ENCODE peak calls at places on chromosome 7, in six cellular contexts. N is GM12865; I is heart left ventricle; U is osteoblast; R is NCI-H2171 treated with DMSO at 0.1 percent for 48 hours; L is activated CD8-positive, alpha-beta memory T cell treated with anti-CD3 and anti-CD28 coated beads for 48 hours. F is an unnamed sample.

GRCh38 chr7:41188163-41189130 is 514.4 kb downstream of the INHBA start:
- DNase-seq in N (no peak), R (no peak), L (no peak), U (peak; percentile 66), I (no peak), F (no peak)

GRCh38 chr7:31508823-31509222 is 5.1 kb upstream of the ITPRID1 start:
- DNase-seq in R (no peak), U (no peak), I (no peak), L (no peak), N (no peak), F (no peak)

GRCh38 chr7:36208997-36209813 is 56.2 kb downstream of the EEPD1 start:
- DNase-seq in L (no peak), R (no peak), U (peak; percentile 65), N (no peak), I (no peak), F (no peak)

GRCh38 chr7:79286181-79286580 is 167.3 kb downstream of the MAGI2 start:
- DNase-seq in R (no peak), L (no peak), I (no peak), N (no peak), U (no peak), F (no peak)

GRCh38 chr7:110010379-110010778 is 1080.5 kb upstream of the LRRN3 start:
- DNase-seq in R (no peak), U (no peak), L (no peak), N (peak; percentile 10), I (no peak), F (no peak)

GRCh38 chr7:127591189-127591588 is 2.3 kb upstream of the FSCN3 start:
- DNase-seq in R (no peak), L (no peak), N (no peak), U (no peak), I (no peak), F (no peak)

GRCh38 chr7:101678713-101679112 is 49.6 kb upstream of the MYL10 start:
- DNase-seq in R (no peak), I (no peak), U (peak; percentile 96), N (no peak), L (no peak), F (no peak)

GRCh38 chr7:31440511-31440910 is 73.4 kb upstream of the ITPRID1 start:
- DNase-seq in R (no peak), U (no peak), N (no peak), I (no peak), L (no peak), F (no peak)

GRCh38 chr7:35289376-35289775 is 35.5 kb upstream of the TBX20 start:
- DNase-seq in N (no peak), I (no peak), L (no peak), U (no peak), R (no peak), F (no peak)

GRCh38 chr7:3436746-3437145 is 135.7 kb downstream of the SDK1 start:
- DNase-seq in R (no peak), L (no peak), I (no peak), N (no peak), U (peak; percentile 61), F (no peak)

GRCh38 chr7:13953368-13953767 is 36.1 kb downstream of the ETV1 start:
- DNase-seq in L (no peak), I (no peak), R (no peak), U (no peak), N (no peak), F (no peak)

GRCh38 chr7:108348913-108349312 is 107.3 kb downstream of the NRCAM start:
- DNase-seq in R (no peak), I (no peak), U (peak; percentile 63), L (no peak), N (no peak), F (no peak)

GRCh38 chr7:71131753-71132520 is at the start of gene GALNT17:
- DNase-seq in U (no peak), L (no peak), N (no peak), R (no peak), I (no peak), F (no peak)

GRCh38 chr7:158057446-158057845 is 530.2 kb downstream of the PTPRN2 start:
- DNase-seq in I (no peak), N (no peak), U (no peak), R (no peak), L (no peak), F (no peak)

GRCh38 chr7:82697897-82698296 is 254.3 kb upstream of the CACNA2D1 start:
- DNase-seq in U (no peak), R (no peak), L (no peak), N (no peak), I (no peak), F (no peak)

GRCh38 chr7:8724080-8724718 is 290.8 kb downstream of the NXPH1 start:
- DNase-seq in L (no peak), R (peak; percentile 50), U (no peak), N (peak; percentile 52), I (peak; percentile 29), F (no peak)

GRCh38 chr7:114414151-114415053 is at the start of gene FOXP2:
- DNase-seq in I (no peak), N (peak; percentile 7), R (peak; percentile 96), L (no peak), U (no peak), F (no peak)

GRCh38 chr7:44595934-44596635 is 10.3 kb upstream of the OGDH start:
- DNase-seq in I (no peak), R (no peak), L (no peak), N (no peak), U (no peak), F (no peak)

GRCh38 chr7:25786958-25787730 is 364.9 kb upstream of the NFE2L3 start:
- DNase-seq in N (no peak), R (no peak), L (no peak), I (no peak), U (no peak), F (no peak)

GRCh38 chr7:143299840-143300239 is 11.7 kb downstream of the CASP2 start:
- DNase-seq in I (no peak), L (no peak), R (peak; percentile 12), U (peak; percentile 84), N (peak; percentile 28), F (no peak)

GRCh38 chr7:134515569-134516468 is 11.5 kb upstream of the AKR1B10 start:
- DNase-seq in U (peak; percentile 30), L (no peak), I (no peak), R (no peak), N (no peak), F (no peak)

GRCh38 chr7:155356323-155357105 is 58.8 kb downstream of the INSIG1 start:
- DNase-seq in L (no peak), U (peak; percentile 88), I (no peak), R (no peak), N (no peak), F (no peak)

GRCh38 chr7:92851732-92852131 is 15.4 kb upstream of the CDK6 start:
- DNase-seq in I (no peak), R (no peak), U (peak; percentile 73), L (no peak), N (no peak), F (no peak)

GRCh38 chr7:45969940-45970339 is 48.9 kb upstream of the IGFBP3 start:
- DNase-seq in L (no peak), N (no peak), R (no peak), I (no peak), U (no peak), F (no peak)

GRCh38 chr7:2110586-2111396 is 122.0 kb downstream of the MAD1L1 start:
- DNase-seq in I (no peak), L (no peak), R (no peak), U (no peak), N (no peak), F (no peak)

GRCh38 chr7:131909151-131909768 is 352.8 kb upstream of the PODXL start:
- DNase-seq in I (no peak), N (no peak), R (no peak), L (no peak), U (no peak), F (no peak)

GRCh38 chr7:23680417-23681405 is 712 bp downstream of the FAM221A start:
- DNase-seq in L (peak; percentile 3), R (peak; percentile 17), N (peak; percentile 81), U (peak; percentile 83), I (peak; percentile 66), F (no peak)

GRCh38 chr7:157616426-157616825 is 279.6 kb downstream of the DNAJB6 start:
- DNase-seq in I (no peak), N (no peak), L (no peak), U (peak; percentile 52), R (no peak), F (no peak)

GRCh38 chr7:151697515-151697895 is 177.8 kb upstream of the RHEB start:
- DNase-seq in N (no peak), I (no peak), U (peak; percentile 13), L (no peak), R (no peak), F (no peak)